ENCODE peak calls at places on chromosome 2, in eight cellular contexts. C is right atrium auricular region; R is substantia nigra; U is anterior cingulate cortex; K is SK-MEL-5; X is HuH-7; F is stimulated activated CD8-positive, alpha-beta memory T cell treated with anti-CD3 and anti-CD28 coated beads, Interleukin-15, amount 100 ng/mL, for 24 hours; P is NCI-H1436. V is an unnamed sample.

GRCh38 chr2:220916931-220917330 is 655.2 kb downstream of the EPHA4 start:
- DNase-seq in C (no peak), R (no peak), U (no peak), K (no peak), X (no peak), F (no peak), P (no peak), V (no peak)

GRCh38 chr2:63569740-63570139 is 18.5 kb downstream of the WDPCP start:
- DNase-seq in C (no peak), R (no peak), U (no peak), K (no peak), X (no peak), F (no peak), P (no peak), V (no peak)

GRCh38 chr2:14937336-14937735 is 304.8 kb downstream of the LRATD1 start:
- DNase-seq in C (no peak), R (no peak), U (no peak), K (no peak), X (no peak), F (no peak), P (no peak), V (no peak)

GRCh38 chr2:223075301-223076270 is 23.6 kb downstream of the KCNE4 start:
- DNase-seq in C (no peak), R (no peak), U (no peak), K (no peak), X (no peak), F (no peak), P (no peak), V (no peak)

GRCh38 chr2:180763249-180763989 is 217.0 kb upstream of the UBE2E3 start:
- DNase-seq in C (no peak), R (no peak), U (no peak), K (peak), X (no peak), F (no peak), P (no peak), V (no peak)

GRCh38 chr2:241035818-241036396 is 37.5 kb downstream of the SNED1 start:
- DNase-seq in C (peak), R (no peak), U (no peak), K (no peak), X (no peak), F (no peak), P (peak), V (no peak)

GRCh38 chr2:130834091-130834922 is 2.4 kb upstream of the ARHGEF4 start:
- DNase-seq in C (no peak), R (no peak), U (no peak), K (no peak), X (no peak), F (no peak), P (no peak), V (no peak)

GRCh38 chr2:232974431-232974830 is 38.6 kb downstream of the NGEF start:
- DNase-seq in C (no peak), R (no peak), U (no peak), K (no peak), X (no peak), F (no peak), P (no peak), V (no peak)

GRCh38 chr2:69454976-69455375 is 17.7 kb upstream of the NFU1 start:
- DNase-seq in C (no peak), R (no peak), U (no peak), K (no peak), X (no peak), F (no peak), P (no peak), V (no peak)

GRCh38 chr2:205509655-205510054 is 172.6 kb upstream of the NRP2 start:
- DNase-seq in C (no peak), R (no peak), U (no peak), K (no peak), X (no peak), F (no peak), P (no peak), V (no peak)

GRCh38 chr2:196468394-196468793 is 171.1 kb upstream of the CCDC150 start:
- DNase-seq in C (no peak), R (no peak), U (no peak), K (peak), X (no peak), F (no peak), P (no peak), V (no peak)

GRCh38 chr2:40415391-40415790 is 36.5 kb downstream of the SLC8A1 start:
- DNase-seq in C (no peak), R (no peak), U (no peak), K (no peak), X (no peak), F (no peak), P (no peak), V (no peak)

GRCh38 chr2:109143214-109144187 is 14.5 kb downstream of the SH3RF3 start:
- DNase-seq in C (no peak), R (no peak), U (no peak), K (peak), X (no peak), F (peak), P (no peak), V (no peak)

GRCh38 chr2:62536873-62537547 is 31.0 kb upstream of the TMEM17 start:
- DNase-seq in C (no peak), R (no peak), U (no peak), K (no peak), X (no peak), F (no peak), P (no peak), V (no peak)

V was measured in D721Med.